ENCODE peak calls at places on chromosomes 7 and 10, in nine cellular contexts. One of them, this sample, is unnamed.

GRCh38 chr7:105389090-105389650 is 449 bp upstream of the SRPK2 start:
- DNase-seq in substantia nigra: peak
- DNase-seq in PC-9: peak
- DNase-seq in neural crest cell: no peak
- DNase-seq in GF-D8: peak
- DNase-seq in iPS-NIHi11: no peak
- DNase-seq in skeletal muscle cell: no peak
- DNase-seq in HTR-8/SVneo: peak
- DNase-seq in NCI-H460: peak
- DNase-seq in this sample: peak

GRCh38 chr10:76031769-76032441 is 600.5 kb downstream of the LRMDA start:
- DNase-seq in substantia nigra: no peak
- DNase-seq in PC-9: no peak
- DNase-seq in neural crest cell: no peak
- DNase-seq in GF-D8: no peak
- DNase-seq in iPS-NIHi11: no peak
- DNase-seq in skeletal muscle cell: no peak
- DNase-seq in HTR-8/SVneo: no peak
- DNase-seq in NCI-H460: no peak
- DNase-seq in this sample: no peak

GRCh38 chr7:29370531-29371314 is 176.1 kb downstream of the CHN2 start:
- DNase-seq in substantia nigra: no peak
- DNase-seq in PC-9: no peak
- DNase-seq in neural crest cell: no peak
- DNase-seq in GF-D8: no peak
- DNase-seq in iPS-NIHi11: no peak
- DNase-seq in skeletal muscle cell: no peak
- DNase-seq in HTR-8/SVneo: no peak
- DNase-seq in NCI-H460: no peak
- DNase-seq in this sample: no peak

GRCh38 chr7:157007470-157008066 is 2.9 kb downstream of the MNX1 start:
- DNase-seq in substantia nigra: no peak
- DNase-seq in PC-9: no peak
- DNase-seq in neural crest cell: no peak
- DNase-seq in GF-D8: no peak
- DNase-seq in iPS-NIHi11: no peak
- DNase-seq in skeletal muscle cell: no peak
- DNase-seq in HTR-8/SVneo: no peak
- DNase-seq in NCI-H460: peak
- DNase-seq in this sample: no peak

GRCh38 chr10:112345743-112346142 is 28.2 kb upstream of the ACSL5 start:
- DNase-seq in substantia nigra: no peak
- DNase-seq in PC-9: no peak
- DNase-seq in neural crest cell: no peak
- DNase-seq in GF-D8: no peak
- DNase-seq in iPS-NIHi11: no peak
- DNase-seq in skeletal muscle cell: no peak
- DNase-seq in HTR-8/SVneo: no peak
- DNase-seq in NCI-H460: no peak
- DNase-seq in this sample: no peak

GRCh38 chr7:2001601-2002442 is 230.9 kb downstream of the MAD1L1 start:
- DNase-seq in substantia nigra: no peak
- DNase-seq in PC-9: no peak
- DNase-seq in neural crest cell: no peak
- DNase-seq in GF-D8: no peak
- DNase-seq in iPS-NIHi11: no peak
- DNase-seq in skeletal muscle cell: no peak
- DNase-seq in HTR-8/SVneo: no peak
- DNase-seq in NCI-H460: no peak
- DNase-seq in this sample: no peak

GRCh38 chr10:77478248-77478963 is 159.2 kb downstream of the KCNMA1 start:
- DNase-seq in substantia nigra: no peak
- DNase-seq in PC-9: no peak
- DNase-seq in neural crest cell: no peak
- DNase-seq in GF-D8: no peak
- DNase-seq in iPS-NIHi11: no peak
- DNase-seq in skeletal muscle cell: peak
- DNase-seq in HTR-8/SVneo: peak
- DNase-seq in NCI-H460: no peak
- DNase-seq in this sample: peak

GRCh38 chr7:100132697-100133137 is 6.0 kb downstream of the MBLAC1 start:
- DNase-seq in substantia nigra: peak
- DNase-seq in PC-9: peak
- DNase-seq in neural crest cell: peak
- DNase-seq in GF-D8: peak
- DNase-seq in iPS-NIHi11: peak
- DNase-seq in skeletal muscle cell: no peak
- DNase-seq in HTR-8/SVneo: peak
- DNase-seq in NCI-H460: peak
- DNase-seq in this sample: peak

GRCh38 chr10:11527700-11528255 is 83.7 kb downstream of the USP6NL start:
- DNase-seq in substantia nigra: no peak
- DNase-seq in PC-9: no peak
- DNase-seq in neural crest cell: no peak
- DNase-seq in GF-D8: no peak
- DNase-seq in iPS-NIHi11: no peak
- DNase-seq in skeletal muscle cell: no peak
- DNase-seq in HTR-8/SVneo: no peak
- DNase-seq in NCI-H460: no peak
- DNase-seq in this sample: no peak

GRCh38 chr7:108204281-108204796 is 74.2 kb upstream of the LAMB4 start:
- DNase-seq in substantia nigra: no peak
- DNase-seq in PC-9: no peak
- DNase-seq in neural crest cell: no peak
- DNase-seq in GF-D8: no peak
- DNase-seq in iPS-NIHi11: no peak
- DNase-seq in skeletal muscle cell: no peak
- DNase-seq in HTR-8/SVneo: no peak
- DNase-seq in NCI-H460: no peak
- DNase-seq in this sample: no peak

GRCh38 chr10:28201666-28202400 is 101.0 kb downstream of the MPP7 start:
- DNase-seq in substantia nigra: no peak
- DNase-seq in PC-9: no peak
- DNase-seq in neural crest cell: no peak
- DNase-seq in GF-D8: no peak
- DNase-seq in iPS-NIHi11: no peak
- DNase-seq in skeletal muscle cell: no peak
- DNase-seq in HTR-8/SVneo: no peak
- DNase-seq in NCI-H460: no peak
- DNase-seq in this sample: no peak

GRCh38 chr7:72187179-72187578 is 225.0 kb downstream of the CALN1 start:
- DNase-seq in substantia nigra: no peak
- DNase-seq in PC-9: no peak
- DNase-seq in neural crest cell: no peak
- DNase-seq in GF-D8: no peak
- DNase-seq in iPS-NIHi11: peak
- DNase-seq in skeletal muscle cell: no peak
- DNase-seq in HTR-8/SVneo: no peak
- DNase-seq in NCI-H460: no peak
- DNase-seq in this sample: no peak

GRCh38 chr7:1978656-1979590 is 253.8 kb downstream of the MAD1L1 start:
- DNase-seq in substantia nigra: no peak
- DNase-seq in PC-9: no peak
- DNase-seq in neural crest cell: no peak
- DNase-seq in GF-D8: no peak
- DNase-seq in iPS-NIHi11: no peak
- DNase-seq in skeletal muscle cell: no peak
- DNase-seq in HTR-8/SVneo: no peak
- DNase-seq in NCI-H460: no peak
- DNase-seq in this sample: no peak

GRCh38 chr7:156173346-156173745 is 361.1 kb upstream of the SHH start:
- DNase-seq in substantia nigra: no peak
- DNase-seq in PC-9: no peak
- DNase-seq in neural crest cell: no peak
- DNase-seq in GF-D8: no peak
- DNase-seq in iPS-NIHi11: no peak
- DNase-seq in skeletal muscle cell: no peak
- DNase-seq in HTR-8/SVneo: no peak
- DNase-seq in NCI-H460: no peak
- DNase-seq in this sample: no peak

GRCh38 chr10:23449677-23450220 is 10.9 kb downstream of the OTUD1 start:
- DNase-seq in substantia nigra: no peak
- DNase-seq in PC-9: no peak
- DNase-seq in neural crest cell: no peak
- DNase-seq in GF-D8: no peak
- DNase-seq in iPS-NIHi11: no peak
- DNase-seq in skeletal muscle cell: no peak
- DNase-seq in HTR-8/SVneo: no peak
- DNase-seq in NCI-H460: no peak
- DNase-seq in this sample: no peak

This sample was measured in amniotic stem cell.